ENCODE peak calls at places on chromosomes 2 and 18, in six cellular contexts. W is IMR-90, A is mesenchymal stem cell, S is trophoblast cell, C is H9, U is H1. I is an unnamed sample.

GRCh38 chr2:160507464-160507863 is 13.9 kb upstream of the RBMS1 start:
- DNase-seq in C (no peak), U (no peak), A (no peak), W (no peak), S (no peak), I (no peak)

GRCh38 chr2:223180463-223180862 is 128.5 kb downstream of the KCNE4 start:
- DNase-seq in C (no peak), S (no peak), A (no peak), W (no peak), U (no peak), I (no peak)

GRCh38 chr18:35458677-35459441 is 38.9 kb downstream of the INO80C start:
- DNase-seq in S (peak), C (peak), W (peak), A (peak), U (peak), I (no peak)

GRCh38 chr18:48395646-48396045 is 13.5 kb downstream of the ZBTB7C start:
- DNase-seq in A (no peak), U (no peak), C (no peak), W (no peak), S (no peak), I (no peak)

GRCh38 chr18:70243545-70243944 is 38.1 kb upstream of the RTTN start:
- DNase-seq in W (no peak), C (no peak), A (no peak), U (no peak), S (no peak), I (no peak)

GRCh38 chr2:44770221-44771187 is 171.0 kb upstream of the SIX3 start:
- DNase-seq in A (no peak), S (no peak), W (no peak), C (peak), U (peak), I (no peak)

GRCh38 chr2:61420986-61421546 is 49.8 kb downstream of the USP34 start:
- DNase-seq in W (no peak), U (no peak), S (no peak), A (no peak), C (no peak), I (no peak)

GRCh38 chr18:21099442-21099841 is 12.2 kb downstream of the ROCK1 start:
- DNase-seq in A (no peak), U (no peak), S (no peak), W (no peak), C (no peak), I (no peak)

GRCh38 chr2:147275943-147276342 is 568.9 kb upstream of the ACVR2A start:
- DNase-seq in S (no peak), A (no peak), W (no peak), U (peak), C (peak), I (no peak)

GRCh38 chr2:8544786-8545631 is 136.8 kb upstream of the ID2 start:
- DNase-seq in U (no peak), S (peak), A (peak), C (peak), W (peak), I (no peak)

GRCh38 chr2:240437181-240437860 is 1.9 kb downstream of the GPC1 start:
- DNase-seq in C (no peak), U (no peak), A (no peak), S (no peak), W (no peak), I (no peak)

GRCh38 chr18:78123144-78123909 is 856.3 kb upstream of the SALL3 start:
- DNase-seq in U (no peak), S (no peak), A (no peak), W (no peak), C (no peak), I (no peak)

GRCh38 chr18:5521000-5521399 is 22.8 kb downstream of the EPB41L3 start:
- DNase-seq in U (no peak), A (no peak), C (no peak), W (no peak), S (no peak), I (no peak)
- H4K91ac ChIP-seq in U (no peak), A (no peak), C (no peak), W (no peak), S (no peak), I (no peak)

DNA sequence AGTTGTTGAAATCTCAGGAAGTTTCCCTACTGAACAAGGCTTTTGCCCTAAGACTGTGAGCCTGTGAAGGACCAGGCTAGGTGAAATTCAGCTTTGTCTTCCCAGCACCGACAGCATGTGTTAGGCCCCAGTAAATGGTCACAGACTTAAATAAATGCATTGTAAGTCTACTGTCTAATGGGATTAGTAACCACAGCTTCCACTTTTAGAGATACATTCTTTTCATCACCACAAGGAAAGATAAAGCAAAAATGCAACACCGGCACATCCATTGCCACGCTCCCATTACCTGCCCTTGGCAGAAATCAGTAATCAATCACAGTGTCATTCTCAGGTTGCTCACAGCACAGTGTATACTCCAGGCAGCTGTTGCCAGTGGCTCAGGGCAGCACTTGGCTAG is 59.3 kb downstream of the CRACDL start:
- DNase-seq in W (no peak), U (no peak), A (no peak), C (no peak), S (no peak), I (no peak)
- H3K14ac ChIP-seq in W (no peak), U (no peak), A (no peak), C (no peak), S (no peak), I (no peak)

GRCh38 chr2:11203480-11203879 is 48.2 kb downstream of the SLC66A3 start:
- DNase-seq in W (peak), A (peak), C (no peak), S (no peak), U (no peak), I (no peak)
- H3K9ac ChIP-seq in W (no peak), A (peak), C (no peak), S (no peak), U (no peak), I (no peak)

DNA sequence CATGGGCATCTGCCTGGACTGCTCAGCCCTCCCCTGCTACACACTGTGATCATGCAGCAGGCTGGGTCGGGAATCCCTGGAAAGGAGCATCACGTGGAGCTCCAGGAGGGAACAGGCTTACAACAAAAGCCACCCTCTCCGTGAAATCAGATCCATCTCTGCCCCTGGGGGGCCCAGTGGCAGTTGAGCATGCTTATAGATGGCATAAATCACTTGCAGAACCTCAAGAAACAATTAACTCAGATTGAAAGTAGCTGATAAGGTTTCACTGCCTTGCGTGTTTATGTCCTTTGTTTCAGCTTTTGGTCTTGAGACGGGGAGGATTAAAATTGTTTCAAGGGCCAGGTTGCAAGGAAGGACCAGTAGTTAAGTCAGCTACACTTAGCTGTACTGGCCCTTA is 354.8 kb upstream of the MEIS1 start:
- DNase-seq in W (no peak), U (no peak), S (no peak), A (no peak), C (no peak), I (no peak)
- H4K91ac ChIP-seq in W (no peak), U (no peak), S (no peak), A (no peak), C (no peak), I (no peak)